ENCODE peak calls at places on chromosomes 16 and 17, in seven cellular contexts. One of them, this sample, is unnamed.

GRCh38 chr17:73823684-73824083 is 179.4 kb upstream of the SDK2 start:
- DNase-seq in ELR: no peak
- DNase-seq in GM13976: no peak
- DNase-seq in EL: no peak
- DNase-seq in nucleus accumbens: no peak
- DNase-seq in left colon: no peak
- DNase-seq in endothelial cell: no peak
- DNase-seq in this sample: no peak

GRCh38 chr17:2157081-2157480 is 102.2 kb downstream of the HIC1 start:
- DNase-seq in ELR: peak
- DNase-seq in GM13976: no peak
- DNase-seq in EL: peak
- DNase-seq in nucleus accumbens: no peak
- DNase-seq in left colon: no peak
- DNase-seq in endothelial cell: no peak
- DNase-seq in this sample: no peak

GRCh38 chr16:82653550-82654511 is 27.1 kb downstream of the CDH13 start:
- DNase-seq in ELR: peak
- DNase-seq in GM13976: peak
- DNase-seq in EL: peak
- DNase-seq in nucleus accumbens: no peak
- DNase-seq in left colon: no peak
- DNase-seq in endothelial cell: no peak
- DNase-seq in this sample: no peak

GRCh38 chr17:49588726-49589555 is 13.3 kb downstream of the NXPH3 start:
- DNase-seq in ELR: peak
- DNase-seq in GM13976: no peak
- DNase-seq in EL: peak
- DNase-seq in nucleus accumbens: no peak
- DNase-seq in left colon: no peak
- DNase-seq in endothelial cell: no peak
- DNase-seq in this sample: no peak

GRCh38 chr17:10984163-10984562 is 146.3 kb upstream of the PIRT start:
- DNase-seq in ELR: no peak
- DNase-seq in GM13976: no peak
- DNase-seq in EL: no peak
- DNase-seq in nucleus accumbens: no peak
- DNase-seq in left colon: no peak
- DNase-seq in endothelial cell: no peak
- DNase-seq in this sample: no peak

GRCh38 chr17:21602176-21602575 is 90.1 kb upstream of the KCNJ18 start:
- DNase-seq in ELR: no peak
- DNase-seq in GM13976: no peak
- DNase-seq in EL: no peak
- DNase-seq in nucleus accumbens: no peak
- DNase-seq in left colon: no peak
- DNase-seq in endothelial cell: no peak
- DNase-seq in this sample: no peak

GRCh38 chr16:2236362-2237075 is at the start of gene DNASE1L2:
- DNase-seq in ELR: peak
- DNase-seq in GM13976: no peak
- DNase-seq in EL: peak
- DNase-seq in nucleus accumbens: no peak
- DNase-seq in left colon: peak
- DNase-seq in endothelial cell: peak
- DNase-seq in this sample: no peak

GRCh38 chr17:731943-732787 is at the start of gene TLCD3A:
- DNase-seq in ELR: peak
- DNase-seq in GM13976: peak
- DNase-seq in EL: peak
- DNase-seq in nucleus accumbens: peak
- DNase-seq in left colon: peak
- DNase-seq in endothelial cell: peak
- DNase-seq in this sample: peak

GRCh38 chr17:29179232-29180036 is 764 bp downstream of the MYO18A start:
- DNase-seq in ELR: peak
- DNase-seq in GM13976: no peak
- DNase-seq in EL: peak
- DNase-seq in nucleus accumbens: peak
- DNase-seq in left colon: peak
- DNase-seq in endothelial cell: peak
- DNase-seq in this sample: peak

GRCh38 chr17:78889525-78889924 is 13.5 kb downstream of the CEP295NL start:
- DNase-seq in ELR: no peak
- DNase-seq in GM13976: peak
- DNase-seq in EL: no peak
- DNase-seq in nucleus accumbens: no peak
- DNase-seq in left colon: no peak
- DNase-seq in endothelial cell: no peak
- DNase-seq in this sample: no peak

GRCh38 chr17:4480929-4481898 is 17.5 kb upstream of the SPNS2 start:
- DNase-seq in ELR: no peak
- DNase-seq in GM13976: peak
- DNase-seq in EL: no peak
- DNase-seq in nucleus accumbens: no peak
- DNase-seq in left colon: peak
- DNase-seq in endothelial cell: no peak
- DNase-seq in this sample: no peak

GRCh38 chr16:17461951-17462729 is 8.6 kb downstream of the XYLT1 start:
- DNase-seq in ELR: no peak
- DNase-seq in GM13976: no peak
- DNase-seq in EL: no peak
- DNase-seq in nucleus accumbens: no peak
- DNase-seq in left colon: no peak
- DNase-seq in endothelial cell: no peak
- DNase-seq in this sample: no peak

GRCh38 chr16:23385441-23385840 is 67.5 kb downstream of the COG7 start:
- DNase-seq in ELR: no peak
- DNase-seq in GM13976: no peak
- DNase-seq in EL: no peak
- DNase-seq in nucleus accumbens: no peak
- DNase-seq in left colon: no peak
- DNase-seq in endothelial cell: no peak
- DNase-seq in this sample: no peak

GRCh38 chr17:75771334-75772281 is 6.6 kb upstream of the GALK1 start:
- DNase-seq in ELR: peak
- DNase-seq in GM13976: no peak
- DNase-seq in EL: no peak
- DNase-seq in nucleus accumbens: no peak
- DNase-seq in left colon: peak
- DNase-seq in endothelial cell: no peak
- DNase-seq in this sample: no peak

GRCh38 chr16:23286131-23286532 is 16.0 kb upstream of the SCNN1B start:
- DNase-seq in ELR: peak
- DNase-seq in GM13976: no peak
- DNase-seq in EL: peak
- DNase-seq in nucleus accumbens: no peak
- DNase-seq in left colon: no peak
- DNase-seq in endothelial cell: no peak
- DNase-seq in this sample: no peak

GRCh38 chr17:40483679-40484078 is 17.7 kb downstream of the TNS4 start:
- DNase-seq in ELR: no peak
- DNase-seq in GM13976: no peak
- DNase-seq in EL: no peak
- DNase-seq in nucleus accumbens: no peak
- DNase-seq in left colon: no peak
- DNase-seq in endothelial cell: no peak
- DNase-seq in this sample: no peak

GRCh38 chr17:76529224-76529642 is 8.3 kb downstream of the CYGB start:
- DNase-seq in ELR: peak
- DNase-seq in GM13976: no peak
- DNase-seq in EL: peak
- DNase-seq in nucleus accumbens: peak
- DNase-seq in left colon: peak
- DNase-seq in endothelial cell: no peak
- DNase-seq in this sample: peak

GRCh38 chr16:58102665-58103427 is 26.3 kb downstream of the CFAP20 start:
- DNase-seq in ELR: no peak
- DNase-seq in GM13976: peak
- DNase-seq in EL: no peak
- DNase-seq in nucleus accumbens: no peak
- DNase-seq in left colon: no peak
- DNase-seq in endothelial cell: no peak
- DNase-seq in this sample: no peak

GRCh38 chr17:72342061-72342460 is 221.2 kb downstream of the SOX9 start:
- DNase-seq in ELR: no peak
- DNase-seq in GM13976: no peak
- DNase-seq in EL: no peak
- DNase-seq in nucleus accumbens: no peak
- DNase-seq in left colon: no peak
- DNase-seq in endothelial cell: no peak
- DNase-seq in this sample: no peak

GRCh38 chr17:74713199-74713755 is 554 bp upstream of the CD300LF start:
- DNase-seq in ELR: no peak
- DNase-seq in GM13976: no peak
- DNase-seq in EL: no peak
- DNase-seq in nucleus accumbens: no peak
- DNase-seq in left colon: no peak
- DNase-seq in endothelial cell: no peak
- DNase-seq in this sample: no peak

GRCh38 chr16:27450836-27451341 is 48.9 kb downstream of the IL21R start:
- DNase-seq in ELR: peak
- DNase-seq in GM13976: no peak
- DNase-seq in EL: no peak
- DNase-seq in nucleus accumbens: no peak
- DNase-seq in left colon: no peak
- DNase-seq in endothelial cell: no peak
- DNase-seq in this sample: no peak

GRCh38 chr17:75891022-75891604 is 5.6 kb downstream of the TRIM65 start:
- DNase-seq in ELR: no peak
- DNase-seq in GM13976: no peak
- DNase-seq in EL: no peak
- DNase-seq in nucleus accumbens: no peak
- DNase-seq in left colon: no peak
- DNase-seq in endothelial cell: no peak
- DNase-seq in this sample: no peak

GRCh38 chr16:87678618-87679017 is 76.3 kb downstream of the JPH3 start:
- DNase-seq in ELR: no peak
- DNase-seq in GM13976: no peak
- DNase-seq in EL: no peak
- DNase-seq in nucleus accumbens: no peak
- DNase-seq in left colon: no peak
- DNase-seq in endothelial cell: no peak
- DNase-seq in this sample: no peak

GRCh38 chr17:54452666-54453348 is 447.8 kb upstream of the TOM1L1 start:
- DNase-seq in ELR: no peak
- DNase-seq in GM13976: no peak
- DNase-seq in EL: no peak
- DNase-seq in nucleus accumbens: no peak
- DNase-seq in left colon: no peak
- DNase-seq in endothelial cell: no peak
- DNase-seq in this sample: no peak